ENCODE peak calls at places on chromosomes 7 and 10, in ten cellular contexts. One of them, this sample, is unnamed.

GRCh38 chr10:69446650-69447151 is 4.6 kb upstream of the TSPAN15 start:
- DNase-seq in H9: no peak
- DNase-seq in AG04450: peak
- DNase-seq in GM12891: no peak
- DNase-seq in nucleus accumbens: no peak
- DNase-seq in A549: peak
- DNase-seq in C1 segment of cervical spinal cord: no peak
- DNase-seq in AG20443: peak
- DNase-seq in sciatic nerve: no peak
- DNase-seq in HT1080: peak
- DNase-seq in this sample: no peak

GRCh38 chr10:14244147-14244546 is 86.6 kb downstream of the FRMD4A start:
- DNase-seq in HT1080: no peak
- DNase-seq in A549: no peak
- DNase-seq in nucleus accumbens: no peak
- DNase-seq in sciatic nerve: no peak
- DNase-seq in C1 segment of cervical spinal cord: no peak
- DNase-seq in AG04450: no peak
- DNase-seq in H9: peak
- DNase-seq in GM12891: no peak
- DNase-seq in AG20443: no peak
- DNase-seq in this sample: no peak

GRCh38 chr10:21372651-21373410 is 152.7 kb downstream of the SKIDA1 start:
- DNase-seq in AG20443: peak
- DNase-seq in sciatic nerve: peak
- DNase-seq in H9: no peak
- DNase-seq in nucleus accumbens: no peak
- DNase-seq in C1 segment of cervical spinal cord: no peak
- DNase-seq in A549: peak
- DNase-seq in GM12891: peak
- DNase-seq in HT1080: peak
- DNase-seq in AG04450: peak
- DNase-seq in this sample: no peak

GRCh38 chr7:128022631-128023532 is 8.4 kb downstream of the LRRC4 start:
- DNase-seq in sciatic nerve: no peak
- DNase-seq in GM12891: no peak
- DNase-seq in AG04450: peak
- DNase-seq in AG20443: peak
- DNase-seq in HT1080: peak
- DNase-seq in nucleus accumbens: no peak
- DNase-seq in A549: no peak
- DNase-seq in C1 segment of cervical spinal cord: no peak
- DNase-seq in H9: no peak
- DNase-seq in this sample: no peak

GRCh38 chr10:77643795-77644468 is 6.3 kb upstream of the KCNMA1 start:
- DNase-seq in HT1080: peak
- DNase-seq in AG20443: peak
- DNase-seq in GM12891: no peak
- DNase-seq in AG04450: peak
- DNase-seq in sciatic nerve: no peak
- DNase-seq in H9: peak
- DNase-seq in A549: peak
- DNase-seq in C1 segment of cervical spinal cord: no peak
- DNase-seq in nucleus accumbens: no peak
- DNase-seq in this sample: peak

GRCh38 chr7:74371381-74372059 is 82.2 kb upstream of the GTF2IRD1 start:
- DNase-seq in sciatic nerve: no peak
- DNase-seq in nucleus accumbens: peak
- DNase-seq in GM12891: peak
- DNase-seq in H9: peak
- DNase-seq in C1 segment of cervical spinal cord: no peak
- DNase-seq in AG04450: no peak
- DNase-seq in HT1080: no peak
- DNase-seq in A549: no peak
- DNase-seq in AG20443: no peak
- DNase-seq in this sample: no peak

GRCh38 chr10:100817268-100817839 is 72.0 kb downstream of the PAX2 start:
- DNase-seq in A549: no peak
- DNase-seq in C1 segment of cervical spinal cord: no peak
- DNase-seq in nucleus accumbens: no peak
- DNase-seq in GM12891: no peak
- DNase-seq in sciatic nerve: no peak
- DNase-seq in AG20443: no peak
- DNase-seq in AG04450: no peak
- DNase-seq in HT1080: no peak
- DNase-seq in H9: peak
- DNase-seq in this sample: peak

GRCh38 chr10:117431160-117431559 is 55.9 kb upstream of the PDZD8 start:
- DNase-seq in nucleus accumbens: no peak
- DNase-seq in H9: no peak
- DNase-seq in C1 segment of cervical spinal cord: no peak
- DNase-seq in HT1080: peak
- DNase-seq in sciatic nerve: no peak
- DNase-seq in AG20443: peak
- DNase-seq in GM12891: no peak
- DNase-seq in AG04450: no peak
- DNase-seq in A549: peak
- DNase-seq in this sample: no peak

GRCh38 chr7:151836191-151836926 is 40.6 kb downstream of the PRKAG2 start:
- DNase-seq in nucleus accumbens: no peak
- DNase-seq in GM12891: no peak
- DNase-seq in C1 segment of cervical spinal cord: no peak
- DNase-seq in AG04450: no peak
- DNase-seq in sciatic nerve: no peak
- DNase-seq in A549: no peak
- DNase-seq in HT1080: no peak
- DNase-seq in AG20443: no peak
- DNase-seq in H9: no peak
- DNase-seq in this sample: no peak

GRCh38 chr10:123926401-123927264 is 35.0 kb upstream of the CPXM2 start:
- DNase-seq in H9: no peak
- DNase-seq in GM12891: no peak
- DNase-seq in nucleus accumbens: no peak
- DNase-seq in AG20443: peak
- DNase-seq in C1 segment of cervical spinal cord: no peak
- DNase-seq in AG04450: no peak
- DNase-seq in A549: peak
- DNase-seq in sciatic nerve: no peak
- DNase-seq in HT1080: peak
- DNase-seq in this sample: no peak

This sample was measured in 8988T.